ENCODE peak calls at places on chromosomes 1 and 21, in six cellular contexts. E is choroid plexus epithelial cell, X is WTC11, J is heart right ventricle, P is uterus, G is Kasumi-1. K is an unnamed sample.
A peak's percentile ranks its signal among the peaks of the same experiment; 100 is the strongest.

GRCh38 chr1:7705048-7705907 is 65.8 kb upstream of the VAMP3 start:
- DNase-seq in G (no peak), X (peak; percentile 66), J (peak; percentile 46), P (no peak), E (no peak), K (no peak)

GRCh38 chr1:29864431-29865022 is 628.2 kb downstream of the PTPRU start:
- DNase-seq in E (no peak), P (no peak), G (no peak), X (no peak), J (no peak), K (no peak)

GRCh38 chr1:51799372-51799771 is 79.2 kb downstream of the NRDC start:
- DNase-seq in E (no peak), G (no peak), J (no peak), P (no peak), X (no peak), K (no peak)

GRCh38 chr21:45497846-45498645 is 44.2 kb downstream of the SLC19A1 start:
- DNase-seq in P (peak; percentile 13), J (no peak), E (no peak), G (no peak), X (no peak), K (no peak)

GRCh38 chr1:178532392-178532791 is 19.5 kb downstream of the TEX35 start:
- DNase-seq in X (peak; percentile 88), P (peak; percentile 80), G (peak; percentile 72), J (peak; percentile 80), E (peak; percentile 89), K (peak; percentile 53)

GRCh38 chr1:18532390-18533170 is 51.9 kb downstream of the KLHDC7A start:
- DNase-seq in P (no peak), E (no peak), X (no peak), G (no peak), J (no peak), K (no peak)

GRCh38 chr21:36976882-36977651 is 10.6 kb upstream of the HLCS start:
- DNase-seq in J (peak; percentile 35), E (peak; percentile 89), X (peak; percentile 33), P (peak; percentile 30), G (peak; percentile 84), K (peak; percentile 44)

GRCh38 chr1:178134061-178134460 is 40.2 kb downstream of the RASAL2 start:
- DNase-seq in X (no peak), E (peak; percentile 85), P (no peak), J (peak; percentile 69), G (peak; percentile 95), K (no peak)

GRCh38 chr1:48216276-48216675 is 6.2 kb upstream of the SLC5A9 start:
- DNase-seq in E (no peak), G (no peak), J (no peak), P (no peak), X (no peak), K (no peak)

K was measured in Jurkat, Clone E6-1.